ENCODE peak calls at places on chromosomes 1 and 21, in four cellular contexts. G is GM12878, A is SK-N-SH, S is HepG2. J is an unnamed sample.
A peak's percentile ranks its signal among the peaks of the same experiment; 100 is the strongest.

GRCh38 chr1:156898151-156898550 is 4.6 kb downstream of the PEAR1 start:
- DNase-seq in G (no peak), A (peak; percentile 75), S (peak; percentile 29), J (no peak)

GRCh38 chr1:179026813-179027664 is 1.3 kb downstream of the FAM20B start:
- DNase-seq in G (no peak), A (no peak), S (peak; percentile 65), J (no peak)

GRCh38 chr1:67869233-67869632 is 36.0 kb upstream of the GNG12 start:
- DNase-seq in A (no peak), G (no peak), S (no peak), J (no peak)

GRCh38 chr1:199978408-199978940 is 49.0 kb upstream of the NR5A2 start:
- DNase-seq in S (no peak), A (no peak), G (no peak), J (no peak)

GRCh38 chr1:219931033-219931432 is 2.7 kb upstream of the SLC30A10 start:
- DNase-seq in A (peak; percentile 30), G (no peak), S (no peak), J (no peak)

GRCh38 chr1:22830747-22831340 is 120.2 kb downstream of the EPHB2 start:
- DNase-seq in G (no peak), S (no peak), A (no peak), J (no peak)

GRCh38 chr1:198655464-198656121 is 16.8 kb downstream of the PTPRC start:
- DNase-seq in G (no peak), S (no peak), A (no peak), J (no peak)

GRCh38 chr1:178541829-178542553 is 29.1 kb downstream of the TEX35 start:
- DNase-seq in A (peak; percentile 82), G (no peak), S (peak; percentile 88), J (peak; percentile 21)

GRCh38 chr1:182235952-182236650 is 155.5 kb downstream of the GLUL start:
- DNase-seq in S (no peak), G (no peak), A (no peak), J (peak; percentile 91)

GRCh38 chr21:34580181-34580700 is 34.7 kb downstream of the RCAN1 start:
- DNase-seq in G (no peak), S (no peak), A (no peak), J (no peak)

GRCh38 chr1:109770331-109771095 is 6.8 kb upstream of the EPS8L3 start:
- DNase-seq in A (no peak), S (no peak), G (no peak), J (no peak)

GRCh38 chr1:178500936-178501554 is 4.3 kb upstream of the CLEC20A start:
- DNase-seq in S (no peak), A (no peak), G (no peak), J (no peak)

GRCh38 chr1:9238550-9238949 is 4.0 kb downstream of the H6PD start:
- DNase-seq in S (no peak), G (no peak), A (no peak), J (no peak)

GRCh38 chr1:29893806-29894205 is 657.5 kb downstream of the PTPRU start:
- DNase-seq in S (no peak), G (no peak), A (no peak), J (no peak)

GRCh38 chr1:29889776-29890175 is 653.5 kb downstream of the PTPRU start:
- DNase-seq in G (no peak), A (no peak), S (no peak), J (no peak)

GRCh38 chr1:29894311-29894710 is 658.0 kb downstream of the PTPRU start:
- DNase-seq in S (no peak), A (no peak), G (no peak), J (no peak)

GRCh38 chr1:29893036-29893723 is 656.9 kb downstream of the PTPRU start:
- DNase-seq in A (peak; percentile 22), G (no peak), S (no peak), J (no peak)

GRCh38 chr1:29890201-29890959 is 654.1 kb downstream of the PTPRU start:
- DNase-seq in A (no peak), S (no peak), G (no peak), J (no peak)
- H2AFZ ChIP-seq in A (no peak overlapping the region), S (no peak overlapping the region), G (no peak overlapping the region), J (no peak overlapping the region)

GRCh38 chr1:209696673-209697072 is 8.0 kb upstream of the HSD11B1 start:
- DNase-seq in G (no peak), A (no peak), S (no peak), J (no peak)
- TF ChIP-seq REST in G (no peak), A (no peak), S (no peak), J (no peak)

GRCh38 chr1:41399148-41399795 is 38.0 kb downstream of the FOXO6 start:
- DNase-seq in S (no peak), G (no peak), A (peak; percentile 63), J (no peak)
- H2AFZ ChIP-seq in S (no peak overlapping the region), G (no peak overlapping the region), A (no peak overlapping the region), J (no peak overlapping the region)

DNA sequence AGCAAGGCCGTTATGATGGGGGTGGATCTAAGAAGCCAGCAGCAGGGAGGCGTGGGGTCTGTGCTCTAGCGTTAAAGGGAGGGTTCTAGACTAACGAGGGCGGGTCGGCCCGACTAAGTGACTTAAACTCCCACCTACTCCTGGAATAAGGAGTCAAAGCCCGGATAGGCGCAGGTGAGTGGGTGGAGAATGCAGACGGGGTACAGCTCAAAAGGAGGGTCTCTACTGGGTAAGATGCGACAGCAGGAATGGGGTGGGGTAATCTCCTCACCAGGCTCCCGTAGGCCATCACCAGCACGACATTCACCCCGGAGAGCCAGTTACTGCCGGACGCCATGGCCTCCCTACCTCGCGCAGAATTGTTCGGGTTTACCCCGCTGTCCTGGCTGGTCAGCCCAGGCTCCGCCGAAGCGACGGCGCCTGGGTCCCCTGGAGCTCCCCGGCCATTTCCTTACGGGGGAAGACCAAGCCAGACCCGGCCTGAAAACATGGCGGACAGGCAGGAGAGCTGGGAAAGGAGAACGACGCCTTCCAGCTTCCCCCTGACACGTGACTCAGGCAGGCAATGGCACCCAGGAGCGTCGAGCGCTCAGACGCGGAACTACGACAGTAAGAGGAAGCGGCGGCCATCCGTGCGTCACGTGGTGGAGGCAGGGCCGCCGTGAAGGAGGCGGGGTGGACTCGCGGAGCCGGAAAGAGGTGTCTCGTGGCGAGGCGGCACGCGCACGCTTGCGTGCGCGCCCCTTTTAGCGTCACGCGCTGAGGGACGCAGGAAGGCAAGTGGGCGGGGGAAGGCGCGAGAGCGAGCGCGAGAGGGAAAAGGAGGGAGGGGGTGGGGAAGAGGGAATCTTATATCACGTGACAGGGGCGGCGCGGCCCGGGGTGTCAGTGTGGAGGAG is at the start of gene UBAP2L:
- DNase-seq in S (peak; percentile 98), A (peak; percentile 94), G (peak; percentile 98), J (peak; percentile 87)
- TF ChIP-seq REST in S (no peak), A (peak; percentile 41), G (peak; percentile 45), J (peak; percentile 29)

GRCh38 chr1:236081546-236082227 is 16.8 kb upstream of the NID1 start:
- DNase-seq in A (no peak), G (no peak), S (no peak), J (no peak)
- H2AFZ ChIP-seq in A (no peak overlapping the region), G (no peak overlapping the region), S (no peak overlapping the region), J (no peak overlapping the region)